ENCODE peak calls at places on chromosome 22, in eight cellular contexts. One of them, this sample, is unnamed.

GRCh38 chr22:43424865-43425630 is 13.2 kb downstream of the MPPED1 start:
- DNase-seq in fibroblast of pulmonary artery: no peak
- DNase-seq in body of pancreas: no peak
- DNase-seq in esophagus squamous epithelium: no peak
- DNase-seq in left lung: no peak
- DNase-seq in Caco-2: no peak
- DNase-seq in GM12878: no peak
- DNase-seq in WERI-Rb-1: peak
- DNase-seq in this sample: no peak

GRCh38 chr22:29129644-29130201 is 56.9 kb downstream of the KREMEN1 start:
- DNase-seq in fibroblast of pulmonary artery: no peak
- DNase-seq in body of pancreas: no peak
- DNase-seq in esophagus squamous epithelium: no peak
- DNase-seq in left lung: no peak
- DNase-seq in Caco-2: no peak
- DNase-seq in GM12878: no peak
- DNase-seq in WERI-Rb-1: no peak
- DNase-seq in this sample: no peak

GRCh38 chr22:44885806-44886360 is 123.9 kb downstream of the PHF21B start:
- DNase-seq in fibroblast of pulmonary artery: no peak
- DNase-seq in body of pancreas: no peak
- DNase-seq in esophagus squamous epithelium: no peak
- DNase-seq in left lung: no peak
- DNase-seq in Caco-2: no peak
- DNase-seq in GM12878: no peak
- DNase-seq in WERI-Rb-1: no peak
- DNase-seq in this sample: no peak

GRCh38 chr22:24926428-24926725 is 20.1 kb downstream of the LHFPL7 start:
- DNase-seq in fibroblast of pulmonary artery: no peak
- DNase-seq in body of pancreas: no peak
- DNase-seq in esophagus squamous epithelium: no peak
- DNase-seq in left lung: no peak
- DNase-seq in Caco-2: no peak
- DNase-seq in GM12878: no peak
- DNase-seq in WERI-Rb-1: no peak
- DNase-seq in this sample: no peak

GRCh38 chr22:30214703-30215405 is 31.7 kb downstream of the LIF start:
- DNase-seq in fibroblast of pulmonary artery: no peak
- DNase-seq in body of pancreas: no peak
- DNase-seq in esophagus squamous epithelium: no peak
- DNase-seq in left lung: no peak
- DNase-seq in Caco-2: no peak
- DNase-seq in GM12878: no peak
- DNase-seq in WERI-Rb-1: no peak
- DNase-seq in this sample: no peak

GRCh38 chr22:48545976-48546375 is 1281.7 kb downstream of the BRD1 start:
- DNase-seq in fibroblast of pulmonary artery: no peak
- DNase-seq in body of pancreas: no peak
- DNase-seq in esophagus squamous epithelium: no peak
- DNase-seq in left lung: no peak
- DNase-seq in Caco-2: no peak
- DNase-seq in GM12878: no peak
- DNase-seq in WERI-Rb-1: no peak
- DNase-seq in this sample: no peak

GRCh38 chr22:19717181-19717580 is 2.9 kb downstream of the SEPTIN5 start:
- DNase-seq in fibroblast of pulmonary artery: no peak
- DNase-seq in body of pancreas: no peak
- DNase-seq in esophagus squamous epithelium: no peak
- DNase-seq in left lung: no peak
- DNase-seq in Caco-2: no peak
- DNase-seq in GM12878: no peak
- DNase-seq in WERI-Rb-1: no peak
- DNase-seq in this sample: no peak

GRCh38 chr22:17477401-17477833 is 85.9 kb upstream of the SLC25A18 start:
- DNase-seq in fibroblast of pulmonary artery: peak
- DNase-seq in body of pancreas: peak
- DNase-seq in esophagus squamous epithelium: no peak
- DNase-seq in left lung: peak
- DNase-seq in Caco-2: peak
- DNase-seq in GM12878: no peak
- DNase-seq in WERI-Rb-1: no peak
- DNase-seq in this sample: no peak

GRCh38 chr22:16917144-16918003 is 90.6 kb downstream of the GAB4 start:
- DNase-seq in fibroblast of pulmonary artery: peak
- DNase-seq in body of pancreas: peak
- DNase-seq in esophagus squamous epithelium: no peak
- DNase-seq in left lung: peak
- DNase-seq in Caco-2: peak
- DNase-seq in GM12878: peak
- DNase-seq in WERI-Rb-1: peak
- DNase-seq in this sample: peak

DNA sequence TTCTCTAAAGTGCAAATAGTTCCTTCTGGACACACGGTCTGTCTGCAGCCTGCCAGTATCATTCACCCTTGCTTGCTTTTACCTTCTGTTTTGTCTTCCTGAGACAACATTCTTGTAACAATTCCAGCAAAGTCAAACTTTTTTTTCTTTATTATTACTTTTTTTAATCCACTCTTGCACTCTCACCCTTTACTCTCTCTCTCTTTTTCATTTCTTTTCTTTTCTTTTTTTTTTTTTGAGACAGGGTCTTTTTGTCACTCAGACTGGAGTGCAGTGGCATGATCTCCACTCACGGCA is 53.7 kb downstream of the MCHR1 start:
- DNase-seq in fibroblast of pulmonary artery: no peak
- DNase-seq in body of pancreas: no peak
- DNase-seq in esophagus squamous epithelium: no peak
- DNase-seq in left lung: no peak
- DNase-seq in Caco-2: no peak
- DNase-seq in GM12878: no peak
- DNase-seq in WERI-Rb-1: no peak
- DNase-seq in this sample: no peak
- TF ChIP-seq CTCF in fibroblast of pulmonary artery: no peak
- TF ChIP-seq CTCF in body of pancreas: no peak
- TF ChIP-seq CTCF in esophagus squamous epithelium: no peak
- TF ChIP-seq CTCF in left lung: no peak
- TF ChIP-seq CTCF in Caco-2: no peak
- TF ChIP-seq CTCF in GM12878: no peak
- TF ChIP-seq CTCF in WERI-Rb-1: no peak
- TF ChIP-seq CTCF in this sample: no peak

GRCh38 chr22:36816338-36816634 is 549 bp downstream of the PVALB start:
- DNase-seq in fibroblast of pulmonary artery: no peak
- DNase-seq in body of pancreas: no peak
- DNase-seq in esophagus squamous epithelium: no peak
- DNase-seq in left lung: no peak
- DNase-seq in Caco-2: no peak
- DNase-seq in GM12878: no peak
- DNase-seq in WERI-Rb-1: no peak
- DNase-seq in this sample: no peak
- H3K4me3 ChIP-seq in fibroblast of pulmonary artery: no peak
- H3K4me3 ChIP-seq in body of pancreas: no peak
- H3K4me3 ChIP-seq in esophagus squamous epithelium: peak
- H3K4me3 ChIP-seq in left lung: no peak
- H3K4me3 ChIP-seq in Caco-2: no peak
- H3K4me3 ChIP-seq in GM12878: no peak
- H3K4me3 ChIP-seq in WERI-Rb-1: no peak
- H3K4me3 ChIP-seq in this sample: no peak

GRCh38 chr22:38066381-38067027 is 9.3 kb downstream of the PICK1 start:
- DNase-seq in fibroblast of pulmonary artery: no peak
- DNase-seq in body of pancreas: no peak
- DNase-seq in esophagus squamous epithelium: no peak
- DNase-seq in left lung: no peak
- DNase-seq in Caco-2: no peak
- DNase-seq in GM12878: no peak
- DNase-seq in WERI-Rb-1: no peak
- DNase-seq in this sample: no peak
- TF ChIP-seq CTCF in fibroblast of pulmonary artery: no peak
- TF ChIP-seq CTCF in body of pancreas: no peak
- TF ChIP-seq CTCF in esophagus squamous epithelium: no peak
- TF ChIP-seq CTCF in left lung: no peak
- TF ChIP-seq CTCF in Caco-2: no peak
- TF ChIP-seq CTCF in GM12878: no peak
- TF ChIP-seq CTCF in WERI-Rb-1: peak
- TF ChIP-seq CTCF in this sample: peak

GRCh38 chr22:49656291-49656851 is 171.3 kb downstream of the BRD1 start:
- DNase-seq in fibroblast of pulmonary artery: no peak
- DNase-seq in body of pancreas: no peak
- DNase-seq in esophagus squamous epithelium: no peak
- DNase-seq in left lung: no peak
- DNase-seq in Caco-2: no peak
- DNase-seq in GM12878: no peak
- DNase-seq in WERI-Rb-1: no peak
- DNase-seq in this sample: no peak
- H3K4me3 ChIP-seq in fibroblast of pulmonary artery: no peak
- H3K4me3 ChIP-seq in body of pancreas: no peak
- H3K4me3 ChIP-seq in esophagus squamous epithelium: peak
- H3K4me3 ChIP-seq in left lung: peak
- H3K4me3 ChIP-seq in Caco-2: no peak
- H3K4me3 ChIP-seq in GM12878: peak
- H3K4me3 ChIP-seq in WERI-Rb-1: no peak
- H3K4me3 ChIP-seq in this sample: no peak

GRCh38 chr22:35430897-35431322 is 31.0 kb downstream of the MCM5 start:
- DNase-seq in fibroblast of pulmonary artery: peak
- DNase-seq in body of pancreas: peak
- DNase-seq in esophagus squamous epithelium: no peak
- DNase-seq in left lung: peak
- DNase-seq in Caco-2: peak
- DNase-seq in GM12878: no peak
- DNase-seq in WERI-Rb-1: peak
- DNase-seq in this sample: peak
- TF ChIP-seq CTCF in fibroblast of pulmonary artery: peak
- TF ChIP-seq CTCF in body of pancreas: peak
- TF ChIP-seq CTCF in esophagus squamous epithelium: peak
- TF ChIP-seq CTCF in left lung: peak
- TF ChIP-seq CTCF in Caco-2: peak
- TF ChIP-seq CTCF in GM12878: peak
- TF ChIP-seq CTCF in WERI-Rb-1: peak
- TF ChIP-seq CTCF in this sample: peak

DNA sequence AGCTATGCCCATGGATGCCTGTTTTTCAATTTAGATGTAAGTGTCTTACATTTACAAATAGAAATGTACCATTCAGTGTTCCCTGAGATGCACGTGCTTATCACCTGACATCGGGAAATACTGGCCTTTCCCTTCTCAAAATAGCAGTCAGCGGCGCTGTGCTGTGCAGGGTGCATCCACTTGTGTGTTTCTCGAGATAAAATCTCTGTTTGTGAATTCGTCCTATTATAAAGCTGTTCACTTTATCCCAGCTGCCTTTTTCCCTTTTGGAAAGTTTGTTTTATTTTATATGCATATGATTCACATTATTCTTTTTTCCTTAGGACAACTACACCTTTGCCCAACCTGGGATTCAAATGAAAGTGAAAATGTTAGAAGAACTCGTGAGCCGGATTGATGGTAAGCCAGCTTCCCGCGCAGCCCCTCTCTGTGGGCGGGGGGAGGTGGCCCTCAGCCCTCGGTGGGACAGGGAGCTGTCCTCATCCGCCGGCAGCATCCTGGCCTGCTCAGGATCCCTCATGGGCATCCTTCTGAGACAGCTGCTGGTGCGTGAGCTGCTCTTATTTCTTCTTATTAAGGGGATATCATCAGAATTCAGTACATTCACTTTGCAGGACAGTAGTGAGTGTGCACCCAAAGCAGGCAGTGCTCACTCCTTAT is 235.0 kb downstream of the TBC1D22A start:
- DNase-seq in fibroblast of pulmonary artery: no peak
- DNase-seq in body of pancreas: no peak
- DNase-seq in esophagus squamous epithelium: no peak
- DNase-seq in left lung: no peak
- DNase-seq in Caco-2: no peak
- DNase-seq in GM12878: no peak
- DNase-seq in WERI-Rb-1: no peak
- DNase-seq in this sample: no peak
- H3K4me3 ChIP-seq in fibroblast of pulmonary artery: no peak
- H3K4me3 ChIP-seq in body of pancreas: no peak
- H3K4me3 ChIP-seq in esophagus squamous epithelium: no peak
- H3K4me3 ChIP-seq in left lung: no peak
- H3K4me3 ChIP-seq in Caco-2: no peak
- H3K4me3 ChIP-seq in GM12878: no peak
- H3K4me3 ChIP-seq in WERI-Rb-1: no peak
- H3K4me3 ChIP-seq in this sample: no peak

GRCh38 chr22:22558972-22559603 is at the start of gene PRAME:
- DNase-seq in fibroblast of pulmonary artery: peak
- DNase-seq in body of pancreas: peak
- DNase-seq in esophagus squamous epithelium: no peak
- DNase-seq in left lung: peak
- DNase-seq in Caco-2: peak
- DNase-seq in GM12878: peak
- DNase-seq in WERI-Rb-1: peak
- DNase-seq in this sample: peak
- TF ChIP-seq CTCF in fibroblast of pulmonary artery: peak
- TF ChIP-seq CTCF in body of pancreas: no peak
- TF ChIP-seq CTCF in esophagus squamous epithelium: no peak
- TF ChIP-seq CTCF in left lung: peak
- TF ChIP-seq CTCF in Caco-2: peak
- TF ChIP-seq CTCF in GM12878: peak
- TF ChIP-seq CTCF in WERI-Rb-1: peak
- TF ChIP-seq CTCF in this sample: peak

GRCh38 chr22:38327396-38327795 is 10.2 kb upstream of the CSNK1E start:
- DNase-seq in fibroblast of pulmonary artery: no peak
- DNase-seq in body of pancreas: no peak
- DNase-seq in esophagus squamous epithelium: no peak
- DNase-seq in left lung: no peak
- DNase-seq in Caco-2: no peak
- DNase-seq in GM12878: no peak
- DNase-seq in WERI-Rb-1: no peak
- DNase-seq in this sample: no peak

GRCh38 chr22:38325575-38325974 is 8.3 kb upstream of the CSNK1E start:
- DNase-seq in fibroblast of pulmonary artery: no peak
- DNase-seq in body of pancreas: no peak
- DNase-seq in esophagus squamous epithelium: no peak
- DNase-seq in left lung: no peak
- DNase-seq in Caco-2: no peak
- DNase-seq in GM12878: no peak
- DNase-seq in WERI-Rb-1: no peak
- DNase-seq in this sample: no peak

GRCh38 chr22:38327805-38328204 is 10.6 kb upstream of the CSNK1E start:
- DNase-seq in fibroblast of pulmonary artery: no peak
- DNase-seq in body of pancreas: no peak
- DNase-seq in esophagus squamous epithelium: no peak
- DNase-seq in left lung: no peak
- DNase-seq in Caco-2: no peak
- DNase-seq in GM12878: no peak
- DNase-seq in WERI-Rb-1: no peak
- DNase-seq in this sample: peak
- H3K4me3 ChIP-seq in fibroblast of pulmonary artery: no peak
- H3K4me3 ChIP-seq in body of pancreas: no peak
- H3K4me3 ChIP-seq in esophagus squamous epithelium: no peak
- H3K4me3 ChIP-seq in left lung: no peak
- H3K4me3 ChIP-seq in Caco-2: no peak
- H3K4me3 ChIP-seq in GM12878: no peak
- H3K4me3 ChIP-seq in WERI-Rb-1: no peak
- H3K4me3 ChIP-seq in this sample: no peak

This sample was measured in AG10803.